ENCODE peak calls at places on chromosomes 5 and 9, in five cellular contexts. A is upper lobe of right lung, S is LNCaP clone FGC, Z is heart left ventricle, T is body of pancreas. O is an unnamed sample.

GRCh38 chr9:117250610-117251215 is 164.1 kb downstream of the ASTN2 start:
- DNase-seq in S (no peak), Z (no peak), A (no peak), T (no peak), O (no peak)

GRCh38 chr5:180155331-180155881 is 53.6 kb downstream of the RASGEF1C start:
- DNase-seq in S (no peak), Z (peak; percentile 56), A (no peak), T (no peak), O (no peak)

GRCh38 chr9:92671323-92671722 is 1.4 kb upstream of the IPPK start:
- DNase-seq in T (peak; percentile 24), A (peak; percentile 43), Z (no peak), S (no peak), O (no peak)

GRCh38 chr9:3181049-3181953 is 337.4 kb upstream of the PUM3 start:
- DNase-seq in Z (peak; percentile 60), A (peak; percentile 70), S (peak; percentile 17), T (peak; percentile 64), O (no peak)

GRCh38 chr5:82664711-82665110 is 386.6 kb upstream of the RPS23 start:
- DNase-seq in Z (no peak), S (no peak), T (no peak), A (no peak), O (no peak)

GRCh38 chr5:4086081-4086480 is 490.4 kb downstream of the IRX1 start:
- DNase-seq in S (no peak), A (no peak), Z (no peak), T (no peak), O (no peak)

GRCh38 chr9:84436386-84437114 is 96.0 kb upstream of the SLC28A3 start:
- DNase-seq in T (no peak), A (no peak), Z (no peak), S (peak; percentile 51), O (no peak)

GRCh38 chr5:96209829-96210228 is 223.2 kb downstream of the PCSK1 start:
- DNase-seq in S (no peak), Z (no peak), T (no peak), A (no peak), O (peak; percentile 61)

GRCh38 chr5:150147580-150148407 is 7.9 kb downstream of the PDGFRB start:
- DNase-seq in A (no peak), T (no peak), Z (no peak), S (no peak), O (no peak)

GRCh38 chr9:37667706-37668672 is 17.2 kb downstream of the FRMPD1 start:
- DNase-seq in Z (no peak), S (no peak), A (no peak), T (no peak), O (no peak)

GRCh38 chr9:96176901-96177718 is 124.9 kb downstream of the HSD17B3 start:
- DNase-seq in A (no peak), Z (no peak), S (no peak), T (peak; percentile 43), O (no peak)

GRCh38 chr5:142186821-142187594 is 78.4 kb downstream of the NDFIP1 start:
- DNase-seq in S (peak; percentile 91), T (no peak), A (no peak), Z (no peak), O (no peak)

GRCh38 chr5:18798058-18798457 is 1163.8 kb downstream of the TAF11L14 start:
- DNase-seq in T (no peak), Z (no peak), A (no peak), S (no peak), O (no peak)

GRCh38 chr5:54868511-54869483 is 116.6 kb downstream of the ESM1 start:
- DNase-seq in A (no peak), Z (no peak), S (no peak), T (no peak), O (no peak)

GRCh38 chr5:114148253-114148652 is 213.6 kb upstream of the KCNN2 start:
- DNase-seq in S (no peak), T (peak; percentile 80), A (no peak), Z (no peak), O (no peak)

GRCh38 chr5:135979510-135979909 is 24.7 kb upstream of the LECT2 start:
- DNase-seq in S (no peak), Z (no peak), T (no peak), A (no peak), O (peak; percentile 78)

GRCh38 chr5:127011151-127011550 is 19.2 kb downstream of the MARCHF3 start:
- DNase-seq in S (no peak), A (no peak), Z (no peak), T (no peak), O (peak; percentile 62)

GRCh38 chr5:75623846-75624245 is 12.6 kb downstream of the ANKDD1B start:
- DNase-seq in A (no peak), Z (no peak), S (peak; percentile 70), T (no peak), O (no peak)

GRCh38 chr5:64767959-64768357 is 533 bp downstream of the SREK1IP1 start:
- DNase-seq in T (peak; percentile 3), A (no peak), Z (no peak), S (no peak), O (no peak)

GRCh38 chr5:125582358-125582757 is 835.9 kb upstream of the ZNF608 start:
- DNase-seq in T (no peak), S (no peak), A (no peak), Z (no peak), O (no peak)

GRCh38 chr5:176618783-176619182 is 8.8 kb upstream of the GPRIN1 start:
- DNase-seq in S (no peak), Z (no peak), T (no peak), A (no peak), O (no peak)
- H3K4me3 ChIP-seq in S (no peak overlapping the region), Z (no peak overlapping the region), T (no peak overlapping the region), A (no peak overlapping the region), O (no peak overlapping the region)

DNA sequence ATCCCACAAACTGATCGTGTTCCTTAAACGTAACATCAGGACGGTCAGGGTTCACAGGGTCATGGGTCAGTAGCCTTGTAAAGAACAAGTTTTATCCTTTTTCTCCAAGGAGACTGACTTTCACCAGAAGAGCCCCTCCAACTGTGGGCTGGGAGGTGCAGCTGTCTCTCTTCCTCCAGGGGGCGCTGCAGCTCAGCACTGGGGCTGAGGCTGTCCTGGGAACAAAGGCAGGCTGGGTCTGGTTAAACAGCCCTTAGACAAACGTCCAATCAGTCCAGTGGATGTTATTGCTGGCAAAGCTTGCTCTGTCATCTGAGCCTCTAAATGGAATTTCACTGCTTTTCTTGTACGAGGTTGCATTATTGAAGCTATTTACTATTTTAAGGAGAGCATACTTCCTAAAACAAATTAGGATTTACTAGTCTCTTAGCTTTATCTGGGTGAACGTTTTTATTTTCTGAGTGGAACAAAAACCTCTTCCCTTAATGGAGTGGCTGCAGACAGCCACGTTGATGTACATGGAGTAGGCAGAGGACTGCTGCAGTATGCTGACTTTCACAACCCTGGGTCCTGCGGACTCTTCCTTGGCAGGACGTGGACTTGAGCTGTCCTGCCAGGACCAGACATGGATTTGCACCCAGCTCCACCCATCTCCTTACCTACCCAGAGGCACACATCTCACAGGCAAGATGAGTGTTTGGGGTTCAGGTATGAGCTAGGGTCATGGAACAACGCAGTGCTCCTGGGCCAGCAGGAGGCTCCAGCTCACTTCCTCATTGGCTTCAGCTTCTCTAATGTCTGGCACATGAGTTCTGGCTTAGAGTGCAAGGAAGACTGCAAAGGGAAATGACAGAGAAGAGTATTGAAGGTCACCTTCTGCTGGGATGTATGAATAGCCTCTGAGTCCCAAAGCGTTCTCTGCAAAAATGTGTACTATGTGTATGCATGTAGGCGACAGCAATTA is 7.8 kb downstream of the EXOSC2 start:
- DNase-seq in A (peak; percentile 82), S (peak; percentile 46), Z (peak; percentile 83), T (peak; percentile 77), O (peak; percentile 42)
- TF ChIP-seq CTCF in A (peak; percentile 90), S (peak; percentile 87), Z (peak; percentile 91), T (peak; percentile 67), O (peak; percentile 97)

GRCh38 chr5:102664946-102665345 is 90.2 kb upstream of the PAM start:
- DNase-seq in T (no peak), S (no peak), Z (no peak), A (no peak), O (no peak)

GRCh38 chr5:102668220-102668930 is 86.7 kb upstream of the PAM start:
- DNase-seq in S (peak; percentile 25), Z (no peak), T (no peak), A (no peak), O (no peak)

GRCh38 chr5:102666164-102666951 is 88.7 kb upstream of the PAM start:
- DNase-seq in T (peak; percentile 42), S (peak; percentile 14), Z (no peak), A (no peak), O (peak; percentile 23)

DNA sequence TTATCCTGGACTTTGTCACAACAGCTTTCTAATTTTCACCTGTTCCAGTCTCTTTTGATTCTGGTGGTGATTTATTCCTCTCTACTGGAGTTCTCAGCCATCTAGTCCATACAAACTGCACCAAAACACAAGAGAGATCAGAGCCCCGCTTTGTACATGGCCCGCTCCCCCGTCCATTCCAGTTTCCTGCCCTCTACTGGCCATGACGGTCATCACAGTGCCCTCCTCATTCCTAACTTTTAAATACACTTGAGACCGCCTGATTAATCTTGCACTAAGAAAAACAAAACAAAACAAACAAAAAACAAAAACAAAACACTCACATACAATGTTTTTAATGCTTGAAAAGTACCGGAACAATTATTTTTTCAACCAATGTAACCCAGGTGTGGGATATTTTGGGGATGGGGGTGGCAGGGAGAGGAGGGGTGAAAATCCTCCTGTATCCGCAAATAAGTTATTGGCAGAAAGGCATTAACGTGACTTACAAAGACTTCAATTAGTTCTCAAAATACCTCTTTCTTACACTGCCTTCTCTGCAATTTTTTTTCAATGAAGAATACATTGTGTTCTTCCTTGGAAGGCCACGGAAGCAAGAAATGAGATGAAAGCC is 84.8 kb upstream of the PAM start:
- DNase-seq in S (no peak), A (no peak), T (peak; percentile 11), Z (peak; percentile 33), O (no peak)
- H3K4me3 ChIP-seq in S (no peak overlapping the region), A (no peak overlapping the region), T (no peak overlapping the region), Z (no peak overlapping the region), O (no peak overlapping the region)

DNA sequence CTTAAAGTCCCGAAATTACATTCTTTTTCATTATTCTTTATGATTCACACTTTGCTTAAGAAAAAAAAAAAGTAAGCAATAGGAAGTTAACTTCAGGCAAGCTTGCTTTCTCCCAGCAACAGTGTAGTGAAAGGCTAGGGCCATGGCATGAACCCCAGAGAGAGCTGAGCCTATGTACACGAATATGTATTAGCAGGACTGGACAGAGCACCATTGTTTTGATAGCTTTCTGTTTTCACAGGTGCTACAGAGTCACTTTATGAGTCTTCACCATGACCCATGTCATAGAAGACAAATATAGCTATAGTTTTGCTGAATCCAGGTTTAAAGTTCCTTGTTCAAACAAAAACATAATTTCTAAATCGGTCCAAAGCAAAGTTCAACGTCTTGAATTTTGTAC is 199.2 kb downstream of the ADAMTSL1 start:
- DNase-seq in Z (no peak), A (no peak), T (no peak), S (no peak), O (no peak)
- TF ChIP-seq CTCF in Z (no peak), A (no peak), T (no peak), S (no peak), O (no peak)

GRCh38 chr5:111071413-111071812 is at the start of gene TSLP:
- DNase-seq in S (no peak), A (no peak), Z (no peak), T (no peak), O (no peak)
- H3K4me3 ChIP-seq in S (peak within 1 kb of the TSS; percentile 47), A (no peak within 1 kb of the TSS), Z (peak within 1 kb of the TSS; percentile 67), T (no peak within 1 kb of the TSS), O (peak within 1 kb of the TSS; percentile 14)

DNA sequence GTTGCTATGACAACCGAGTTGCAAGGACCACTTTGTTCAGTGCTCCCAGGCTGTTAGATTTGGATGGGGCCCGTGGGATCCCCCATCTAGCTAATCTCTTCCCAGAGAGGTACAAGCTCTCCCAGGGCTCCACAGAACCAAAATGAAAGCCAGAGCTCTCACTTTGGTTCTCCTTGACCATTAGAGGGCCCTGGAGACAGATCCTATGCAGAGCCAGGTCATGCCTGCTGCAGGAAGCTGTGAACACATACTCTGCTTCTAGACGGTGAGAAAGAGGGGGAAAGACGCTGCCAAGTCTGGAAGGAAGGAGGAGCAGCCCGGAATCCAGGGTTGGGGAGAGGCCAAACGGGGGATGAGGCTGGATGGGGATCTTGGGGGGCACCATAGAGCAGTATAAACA is 224.5 kb downstream of the GABBR2 start:
- DNase-seq in A (no peak), Z (no peak), S (no peak), T (no peak), O (no peak)
- TF ChIP-seq CTCF in A (no peak), Z (no peak), S (no peak), T (no peak), O (peak; percentile 21)